ENCODE peak calls at places on chromosomes 7 and 10, in eight cellular contexts. One of them, this sample, is unnamed.
A peak's percentile ranks its signal among the peaks of the same experiment; 100 is the strongest.

GRCh38 chr10:64091889-64092288 is 570.7 kb downstream of the REEP3 start:
- DNase-seq in uterus: no peak
- DNase-seq in aorta: no peak
- DNase-seq in left lung: no peak
- DNase-seq in SJSA1: no peak
- DNase-seq in mesenchymal stem cell: peak; percentile 4
- DNase-seq in left ventricle myocardium inferior: no peak
- DNase-seq in ascending aorta: no peak
- DNase-seq in this sample: no peak

GRCh38 chr7:103937680-103938079 is 51.8 kb downstream of the RELN start:
- DNase-seq in uterus: no peak
- DNase-seq in aorta: no peak
- DNase-seq in left lung: no peak
- DNase-seq in SJSA1: no peak
- DNase-seq in mesenchymal stem cell: no peak
- DNase-seq in left ventricle myocardium inferior: no peak
- DNase-seq in ascending aorta: no peak
- DNase-seq in this sample: no peak

GRCh38 chr7:5421626-5422323 is 1.9 kb downstream of the TNRC18 start:
- DNase-seq in uterus: peak; percentile 67
- DNase-seq in aorta: peak; percentile 80
- DNase-seq in left lung: peak; percentile 65
- DNase-seq in SJSA1: peak; percentile 85
- DNase-seq in mesenchymal stem cell: peak; percentile 87
- DNase-seq in left ventricle myocardium inferior: peak; percentile 44
- DNase-seq in ascending aorta: no peak
- DNase-seq in this sample: peak; percentile 83

GRCh38 chr10:132915411-132915810 is 27.0 kb downstream of the CFAP46 start:
- DNase-seq in uterus: no peak
- DNase-seq in aorta: peak; percentile 71
- DNase-seq in left lung: no peak
- DNase-seq in SJSA1: no peak
- DNase-seq in mesenchymal stem cell: no peak
- DNase-seq in left ventricle myocardium inferior: no peak
- DNase-seq in ascending aorta: no peak
- DNase-seq in this sample: no peak

GRCh38 chr7:155518633-155519032 is 27.7 kb downstream of the CNPY1 start:
- DNase-seq in uterus: no peak
- DNase-seq in aorta: peak; percentile 54
- DNase-seq in left lung: no peak
- DNase-seq in SJSA1: no peak
- DNase-seq in mesenchymal stem cell: no peak
- DNase-seq in left ventricle myocardium inferior: no peak
- DNase-seq in ascending aorta: no peak
- DNase-seq in this sample: no peak

GRCh38 chr7:23680417-23681405 is 712 bp downstream of the FAM221A start:
- DNase-seq in uterus: peak; percentile 54
- DNase-seq in aorta: peak; percentile 81
- DNase-seq in left lung: peak; percentile 69
- DNase-seq in SJSA1: peak; percentile 55
- DNase-seq in mesenchymal stem cell: peak; percentile 59
- DNase-seq in left ventricle myocardium inferior: peak; percentile 60
- DNase-seq in ascending aorta: no peak
- DNase-seq in this sample: peak; percentile 78

GRCh38 chr7:33109758-33110238 is 594 bp upstream of the RP9 start:
- DNase-seq in uterus: no peak
- DNase-seq in aorta: no peak
- DNase-seq in left lung: no peak
- DNase-seq in SJSA1: no peak
- DNase-seq in mesenchymal stem cell: peak; percentile 7
- DNase-seq in left ventricle myocardium inferior: no peak
- DNase-seq in ascending aorta: no peak
- DNase-seq in this sample: no peak

GRCh38 chr10:12643279-12643678 is 293.9 kb downstream of the CAMK1D start:
- DNase-seq in uterus: no peak
- DNase-seq in aorta: no peak
- DNase-seq in left lung: no peak
- DNase-seq in SJSA1: no peak
- DNase-seq in mesenchymal stem cell: no peak
- DNase-seq in left ventricle myocardium inferior: no peak
- DNase-seq in ascending aorta: no peak
- DNase-seq in this sample: no peak

GRCh38 chr7:107613948-107614347 is 33.9 kb downstream of the BCAP29 start:
- DNase-seq in uterus: no peak
- DNase-seq in aorta: no peak
- DNase-seq in left lung: no peak
- DNase-seq in SJSA1: no peak
- DNase-seq in mesenchymal stem cell: no peak
- DNase-seq in left ventricle myocardium inferior: no peak
- DNase-seq in ascending aorta: no peak
- DNase-seq in this sample: no peak

GRCh38 chr10:62687230-62687748 is 117.2 kb upstream of the ADO start:
- DNase-seq in uterus: no peak
- DNase-seq in aorta: no peak
- DNase-seq in left lung: no peak
- DNase-seq in SJSA1: no peak
- DNase-seq in mesenchymal stem cell: no peak
- DNase-seq in left ventricle myocardium inferior: no peak
- DNase-seq in ascending aorta: no peak
- DNase-seq in this sample: no peak

GRCh38 chr7:144063710-144064109 is 5.9 kb upstream of the OR2A25 start:
- DNase-seq in uterus: no peak
- DNase-seq in aorta: no peak
- DNase-seq in left lung: no peak
- DNase-seq in SJSA1: no peak
- DNase-seq in mesenchymal stem cell: no peak
- DNase-seq in left ventricle myocardium inferior: no peak
- DNase-seq in ascending aorta: no peak
- DNase-seq in this sample: no peak

GRCh38 chr7:26658080-26658697 is 206.2 kb downstream of the SKAP2 start:
- DNase-seq in uterus: no peak
- DNase-seq in aorta: no peak
- DNase-seq in left lung: no peak
- DNase-seq in SJSA1: no peak
- DNase-seq in mesenchymal stem cell: no peak
- DNase-seq in left ventricle myocardium inferior: no peak
- DNase-seq in ascending aorta: no peak
- DNase-seq in this sample: no peak

GRCh38 chr7:65216469-65216868 is 157.2 kb upstream of the ZNF92 start:
- DNase-seq in uterus: no peak
- DNase-seq in aorta: no peak
- DNase-seq in left lung: peak; percentile 54
- DNase-seq in SJSA1: no peak
- DNase-seq in mesenchymal stem cell: peak; percentile 21
- DNase-seq in left ventricle myocardium inferior: no peak
- DNase-seq in ascending aorta: no peak
- DNase-seq in this sample: no peak

GRCh38 chr10:90032519-90032918 is 331.1 kb downstream of the KIF20B start:
- DNase-seq in uterus: no peak
- DNase-seq in aorta: no peak
- DNase-seq in left lung: no peak
- DNase-seq in SJSA1: no peak
- DNase-seq in mesenchymal stem cell: no peak
- DNase-seq in left ventricle myocardium inferior: no peak
- DNase-seq in ascending aorta: no peak
- DNase-seq in this sample: no peak

GRCh38 chr10:70093335-70093944 is 39.2 kb downstream of the AIFM2 start:
- DNase-seq in uterus: no peak
- DNase-seq in aorta: no peak
- DNase-seq in left lung: no peak
- DNase-seq in SJSA1: no peak
- DNase-seq in mesenchymal stem cell: no peak
- DNase-seq in left ventricle myocardium inferior: no peak
- DNase-seq in ascending aorta: no peak
- DNase-seq in this sample: no peak

GRCh38 chr10:132509506-132510173 is 27.9 kb upstream of the INPP5A start:
- DNase-seq in uterus: peak; percentile 30
- DNase-seq in aorta: peak; percentile 62
- DNase-seq in left lung: peak; percentile 12
- DNase-seq in SJSA1: no peak
- DNase-seq in mesenchymal stem cell: no peak
- DNase-seq in left ventricle myocardium inferior: no peak
- DNase-seq in ascending aorta: no peak
- DNase-seq in this sample: peak; percentile 74

GRCh38 chr7:16668978-16669377 is 23.0 kb downstream of the BZW2 start:
- DNase-seq in uterus: no peak
- DNase-seq in aorta: no peak
- DNase-seq in left lung: no peak
- DNase-seq in SJSA1: no peak
- DNase-seq in mesenchymal stem cell: peak; percentile 73
- DNase-seq in left ventricle myocardium inferior: no peak
- DNase-seq in ascending aorta: no peak
- DNase-seq in this sample: no peak

DNA sequence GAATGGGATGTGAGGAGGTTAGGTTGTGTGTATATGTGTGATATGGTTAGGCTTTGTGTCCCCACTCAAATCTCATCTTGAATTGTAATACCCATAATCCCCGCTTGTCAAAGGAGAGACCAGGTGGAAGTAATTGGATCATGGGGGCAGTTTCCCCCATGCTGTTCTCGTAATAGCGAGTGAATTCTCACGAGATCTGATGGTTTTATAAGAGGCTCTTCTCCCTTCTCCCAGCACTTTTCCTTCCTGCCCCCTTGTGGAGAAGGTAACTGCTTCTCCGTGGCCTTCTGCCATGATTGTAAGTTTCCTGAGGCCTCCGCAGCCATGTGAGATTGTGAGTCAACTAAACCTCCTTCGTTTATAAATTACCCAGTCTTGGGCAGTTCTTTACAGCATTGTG is 47.3 kb downstream of the NPVF start:
- DNase-seq in uterus: no peak
- DNase-seq in aorta: no peak
- DNase-seq in left lung: no peak
- DNase-seq in SJSA1: no peak
- DNase-seq in mesenchymal stem cell: peak; percentile 8
- DNase-seq in left ventricle myocardium inferior: no peak
- DNase-seq in ascending aorta: no peak
- DNase-seq in this sample: no peak
- H3K4me3 ChIP-seq in uterus: peak overlapping the region; percentile 86
- H3K4me3 ChIP-seq in aorta: no peak overlapping the region
- H3K4me3 ChIP-seq in left lung: peak overlapping the region; percentile 68
- H3K4me3 ChIP-seq in SJSA1: no peak overlapping the region
- H3K4me3 ChIP-seq in mesenchymal stem cell: no peak overlapping the region
- H3K4me3 ChIP-seq in left ventricle myocardium inferior: peak overlapping the region; percentile 89
- H3K4me3 ChIP-seq in ascending aorta: peak overlapping the region; percentile 74
- H3K4me3 ChIP-seq in this sample: peak overlapping the region; percentile 90

GRCh38 chr7:130096243-130096827 is 26.0 kb downstream of the KLHDC10 start:
- DNase-seq in uterus: no peak
- DNase-seq in aorta: no peak
- DNase-seq in left lung: no peak
- DNase-seq in SJSA1: no peak
- DNase-seq in mesenchymal stem cell: no peak
- DNase-seq in left ventricle myocardium inferior: no peak
- DNase-seq in ascending aorta: no peak
- DNase-seq in this sample: no peak

GRCh38 chr7:130095812-130096211 is 25.5 kb downstream of the KLHDC10 start:
- DNase-seq in uterus: no peak
- DNase-seq in aorta: no peak
- DNase-seq in left lung: no peak
- DNase-seq in SJSA1: peak; percentile 9
- DNase-seq in mesenchymal stem cell: peak; percentile 84
- DNase-seq in left ventricle myocardium inferior: no peak
- DNase-seq in ascending aorta: no peak
- DNase-seq in this sample: no peak

GRCh38 chr7:130092598-130092997 is 22.3 kb downstream of the KLHDC10 start:
- DNase-seq in uterus: no peak
- DNase-seq in aorta: no peak
- DNase-seq in left lung: no peak
- DNase-seq in SJSA1: no peak
- DNase-seq in mesenchymal stem cell: no peak
- DNase-seq in left ventricle myocardium inferior: no peak
- DNase-seq in ascending aorta: no peak
- DNase-seq in this sample: no peak

GRCh38 chr7:130090745-130091532 is 20.6 kb downstream of the KLHDC10 start:
- DNase-seq in uterus: no peak
- DNase-seq in aorta: no peak
- DNase-seq in left lung: no peak
- DNase-seq in SJSA1: no peak
- DNase-seq in mesenchymal stem cell: no peak
- DNase-seq in left ventricle myocardium inferior: no peak
- DNase-seq in ascending aorta: no peak
- DNase-seq in this sample: no peak

DNA sequence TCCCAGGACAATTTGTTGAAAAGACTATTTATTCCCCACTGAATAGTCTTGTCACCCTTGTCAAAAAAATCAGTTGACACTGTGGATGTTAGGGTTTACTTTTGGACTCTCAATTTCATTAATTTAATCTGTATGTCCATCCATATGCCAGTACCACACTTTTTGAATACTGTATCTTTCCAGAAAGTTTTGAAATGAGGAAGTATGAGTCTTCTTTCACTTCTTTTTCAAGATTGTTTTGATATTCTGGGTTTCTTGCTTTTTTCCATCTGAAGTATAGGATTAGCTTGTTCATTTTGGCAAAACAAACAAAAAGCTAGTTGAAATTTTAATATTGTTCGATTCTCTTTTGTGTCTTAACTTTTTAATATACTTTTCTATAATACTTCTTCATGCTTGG is 21.7 kb downstream of the KLHDC10 start:
- DNase-seq in uterus: no peak
- DNase-seq in aorta: no peak
- DNase-seq in left lung: no peak
- DNase-seq in SJSA1: no peak
- DNase-seq in mesenchymal stem cell: no peak
- DNase-seq in left ventricle myocardium inferior: no peak
- DNase-seq in ascending aorta: no peak
- DNase-seq in this sample: no peak
- H3K27ac ChIP-seq in uterus: no peak overlapping the region
- H3K27ac ChIP-seq in aorta: no peak overlapping the region
- H3K27ac ChIP-seq in left lung: no peak overlapping the region
- H3K27ac ChIP-seq in SJSA1: no peak overlapping the region
- H3K27ac ChIP-seq in mesenchymal stem cell: no peak overlapping the region
- H3K27ac ChIP-seq in left ventricle myocardium inferior: no peak overlapping the region
- H3K27ac ChIP-seq in ascending aorta: no peak overlapping the region
- H3K27ac ChIP-seq in this sample: no peak overlapping the region

DNA sequence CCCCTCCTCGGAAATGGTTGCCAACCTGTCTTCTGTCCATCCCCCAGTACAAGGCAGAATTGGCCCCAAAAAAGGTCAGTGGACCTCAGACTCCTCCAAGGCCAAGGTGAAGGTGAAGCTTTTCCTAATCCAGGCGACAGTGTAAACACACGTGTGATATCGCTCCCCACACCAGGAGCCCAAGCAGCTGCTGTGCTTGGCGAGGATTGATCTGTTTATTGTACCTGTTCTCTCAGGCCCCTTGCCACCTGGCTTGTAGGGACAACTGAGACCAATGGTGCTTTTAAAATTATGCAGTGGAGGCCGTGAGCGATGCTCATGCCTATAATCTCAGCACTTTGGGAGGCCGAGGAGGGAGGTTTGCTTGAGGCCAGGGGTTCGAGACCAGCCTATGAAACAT is 66.1 kb upstream of the GTF2IRD1 start:
- DNase-seq in uterus: no peak
- DNase-seq in aorta: no peak
- DNase-seq in left lung: no peak
- DNase-seq in SJSA1: no peak
- DNase-seq in mesenchymal stem cell: no peak
- DNase-seq in left ventricle myocardium inferior: no peak
- DNase-seq in ascending aorta: no peak
- DNase-seq in this sample: no peak
- H3K4me3 ChIP-seq in uterus: no peak overlapping the region
- H3K4me3 ChIP-seq in aorta: no peak overlapping the region
- H3K4me3 ChIP-seq in left lung: no peak overlapping the region
- H3K4me3 ChIP-seq in SJSA1: no peak overlapping the region
- H3K4me3 ChIP-seq in mesenchymal stem cell: no peak overlapping the region
- H3K4me3 ChIP-seq in left ventricle myocardium inferior: no peak overlapping the region
- H3K4me3 ChIP-seq in ascending aorta: no peak overlapping the region
- H3K4me3 ChIP-seq in this sample: no peak overlapping the region

GRCh38 chr7:44639701-44640321 is 33.4 kb downstream of the OGDH start:
- DNase-seq in uterus: peak; percentile 31
- DNase-seq in aorta: no peak
- DNase-seq in left lung: peak; percentile 58
- DNase-seq in SJSA1: peak; percentile 83
- DNase-seq in mesenchymal stem cell: peak; percentile 91
- DNase-seq in left ventricle myocardium inferior: peak; percentile 36
- DNase-seq in ascending aorta: no peak
- DNase-seq in this sample: peak; percentile 71
- H3K27ac ChIP-seq in uterus: peak overlapping the region; percentile 81
- H3K27ac ChIP-seq in aorta: peak overlapping the region; percentile 80
- H3K27ac ChIP-seq in left lung: peak overlapping the region; percentile 84
- H3K27ac ChIP-seq in SJSA1: peak overlapping the region; percentile 91
- H3K27ac ChIP-seq in mesenchymal stem cell: peak overlapping the region; percentile 95
- H3K27ac ChIP-seq in left ventricle myocardium inferior: peak overlapping the region; percentile 86
- H3K27ac ChIP-seq in ascending aorta: peak overlapping the region; percentile 88
- H3K27ac ChIP-seq in this sample: peak overlapping the region; percentile 87

This sample was measured in coronary artery.